ENCODE peak calls at places on chromosomes 11 and 22, in four cellular contexts. C is nephron progenitor cell, I is natural killer cell, B is body of pancreas. U is an unnamed sample.

GRCh38 chr22:36644333-36644757 is 59.2 kb downstream of the CACNG2 start:
- DNase-seq in C (peak), I (no peak), B (peak), U (no peak)

GRCh38 chr11:8070417-8071101 is 10.5 kb upstream of the TUB start:
- DNase-seq in C (no peak), I (no peak), B (no peak), U (no peak)

GRCh38 chr22:48920776-48921241 is 906.9 kb downstream of the BRD1 start:
- DNase-seq in C (no peak), I (no peak), B (no peak), U (no peak)

GRCh38 chr22:22710719-22711531 is 66.5 kb downstream of the GGTLC2 start:
- DNase-seq in C (peak), I (peak), B (peak), U (peak)

GRCh38 chr22:49394116-49394785 is 433.4 kb downstream of the BRD1 start:
- DNase-seq in C (no peak), I (no peak), B (no peak), U (no peak)

GRCh38 chr11:48141475-48142100 is 75.0 kb upstream of the OR4B1 start:
- DNase-seq in C (no peak), I (no peak), B (no peak), U (no peak)

GRCh38 chr11:66071326-66071870 is 1.3 kb downstream of the PACS1 start:
- DNase-seq in C (no peak), I (no peak), B (no peak), U (peak)

GRCh38 chr11:117095301-117096139 is 2.7 kb downstream of the SIK3 start:
- DNase-seq in C (no peak), I (no peak), B (no peak), U (no peak)

DNA sequence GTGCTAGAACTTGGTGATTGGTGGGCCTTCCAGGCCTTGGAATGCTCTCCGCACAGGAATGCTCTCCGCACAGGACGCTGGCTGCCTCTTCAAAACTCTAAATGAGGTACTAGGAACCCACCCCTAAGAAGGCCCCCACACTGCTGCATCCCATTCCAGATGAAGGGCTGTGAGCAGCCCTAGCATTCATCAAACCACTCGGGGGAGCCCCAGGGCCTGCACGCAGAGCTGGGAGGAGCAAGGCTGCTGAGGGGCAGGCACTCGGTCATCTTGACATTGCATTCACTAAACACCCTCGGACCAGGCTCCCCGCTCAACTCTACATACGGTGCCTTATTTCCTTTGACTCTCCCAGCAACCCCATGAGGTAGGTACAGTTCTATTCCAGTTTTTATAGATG is 49.2 kb upstream of the EMID1 start:
- DNase-seq in C (peak), I (no peak), B (no peak), U (no peak)
- TF ChIP-seq CTCF in C (no peak), I (no peak), B (no peak), U (no peak)

GRCh38 chr11:70194792-70195791 is 8.0 kb upstream of the FADD start:
- DNase-seq in C (no peak), I (no peak), B (no peak), U (no peak)
- TF ChIP-seq CTCF in C (no peak), I (no peak), B (no peak), U (no peak)

GRCh38 chr11:70415642-70416395 is 17.5 kb downstream of the CTTN start:
- DNase-seq in C (no peak), I (no peak), B (no peak), U (no peak)
- TF ChIP-seq CTCF in C (no peak), I (no peak), B (no peak), U (no peak)

GRCh38 chr11:122293298-122294023 is 177.4 kb upstream of the BLID start:
- DNase-seq in C (no peak), I (no peak), B (no peak), U (no peak)
- TF ChIP-seq CTCF in C (no peak), I (no peak), B (no peak), U (no peak)

GRCh38 chr11:34356130-34356529 is 1.7 kb downstream of the ABTB2 start:
- DNase-seq in C (no peak), I (no peak), B (no peak), U (no peak)
- TF ChIP-seq CTCF in C (no peak), I (no peak), B (no peak), U (no peak)

DNA sequence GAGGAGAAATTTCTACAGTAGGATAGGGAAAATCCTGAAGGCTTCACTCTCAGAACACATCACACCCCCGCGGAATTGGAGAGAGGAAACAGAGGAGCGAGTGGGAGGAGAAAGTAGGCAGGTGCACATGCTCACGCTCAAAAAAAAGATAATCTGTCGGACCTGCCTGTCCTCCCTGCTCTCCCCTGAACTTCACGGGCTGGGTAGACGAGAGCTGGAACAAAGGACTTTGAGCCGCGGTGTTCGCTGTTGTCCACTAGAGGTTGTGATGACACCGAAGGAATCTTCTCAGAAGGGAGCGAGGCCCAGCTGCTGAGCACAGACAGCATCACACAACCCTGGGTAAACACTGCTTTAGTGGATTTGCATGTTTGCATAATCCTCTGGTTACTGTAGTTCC is 5.0 kb downstream of the SEZ6L start:
- DNase-seq in C (peak), I (no peak), B (peak), U (no peak)
- TF ChIP-seq CTCF in C (peak), I (no peak), B (no peak), U (no peak)

GRCh38 chr11:18235394-18235926 is 1.1 kb downstream of the SAA4 start:
- DNase-seq in C (peak), I (no peak), B (no peak), U (no peak)
- TF ChIP-seq CTCF in C (no peak), I (no peak), B (no peak), U (no peak)

GRCh38 chr11:120547301-120547700 is 35.8 kb downstream of the GRIK4 start:
- DNase-seq in C (no peak), I (no peak), B (peak), U (no peak)

GRCh38 chr11:120548682-120549209 is 37.2 kb downstream of the GRIK4 start:
- DNase-seq in C (no peak), I (no peak), B (no peak), U (no peak)

GRCh38 chr11:120549346-120549745 is 37.8 kb downstream of the GRIK4 start:
- DNase-seq in C (no peak), I (no peak), B (no peak), U (no peak)

GRCh38 chr11:120546312-120547205 is 35.0 kb downstream of the GRIK4 start:
- DNase-seq in C (peak), I (no peak), B (peak), U (no peak)

GRCh38 chr11:120547871-120548681 is 36.5 kb downstream of the GRIK4 start:
- DNase-seq in C (no peak), I (no peak), B (peak), U (no peak)
- TF ChIP-seq CTCF in C (no peak), I (no peak), B (no peak), U (no peak)